ENCODE peak calls at places on chromosomes 11 and 22, in eight cellular contexts. D, B, R, C, N, T, S and G are unnamed samples.

GRCh38 chr22:24233235-24233634 is 11.6 kb downstream of the GGT5 start:
- DNase-seq in D (no peak), B (no peak), R (no peak), C (no peak), N (no peak), T (no peak), S (no peak), G (no peak)

GRCh38 chr11:30346068-30346688 is 23.3 kb downstream of the ARL14EP start:
- DNase-seq in D (peak), B (peak), R (no peak), C (no peak), N (no peak), T (no peak), S (no peak), G (no peak)

GRCh38 chr11:94574193-94574961 is 7.2 kb downstream of the PIWIL4 start:
- DNase-seq in D (peak), B (no peak), R (no peak), C (no peak), N (no peak), T (no peak), S (no peak), G (no peak)

GRCh38 chr22:36795633-36796032 is 19.7 kb upstream of the IFT27 start:
- DNase-seq in D (no peak), B (no peak), R (no peak), C (no peak), N (no peak), T (no peak), S (no peak), G (no peak)

GRCh38 chr11:10990637-10991036 is 132.8 kb upstream of the ZBED5 start:
- DNase-seq in D (no peak), B (no peak), R (no peak), C (no peak), N (no peak), T (no peak), S (no peak), G (no peak)

GRCh38 chr22:24325105-24325757 is 54.6 kb downstream of the SPECC1L start:
- DNase-seq in D (peak), B (peak), R (no peak), C (no peak), N (no peak), T (no peak), S (no peak), G (peak)

GRCh38 chr22:39661842-39662676 is 91.5 kb downstream of the CACNA1I start:
- DNase-seq in D (no peak), B (no peak), R (no peak), C (no peak), N (no peak), T (no peak), S (no peak), G (no peak)

GRCh38 chr11:86592047-86592564 is 80.3 kb downstream of the ME3 start:
- DNase-seq in D (no peak), B (no peak), R (no peak), C (no peak), N (no peak), T (no peak), S (no peak), G (no peak)

GRCh38 chr22:45402466-45402865 is 10.9 kb downstream of the SMC1B start:
- DNase-seq in D (no peak), B (no peak), R (no peak), C (no peak), N (no peak), T (no peak), S (no peak), G (no peak)

GRCh38 chr22:38436629-38437395 is 18.2 kb downstream of the KCNJ4 start:
- DNase-seq in D (no peak), B (no peak), R (no peak), C (no peak), N (no peak), T (no peak), S (no peak), G (no peak)

GRCh38 chr22:38437416-38437815 is 17.6 kb downstream of the KCNJ4 start:
- DNase-seq in D (no peak), B (peak), R (no peak), C (no peak), N (no peak), T (no peak), S (no peak), G (no peak)

GRCh38 chr22:38433871-38434270 is 21.1 kb downstream of the KCNJ4 start:
- DNase-seq in D (no peak), B (no peak), R (no peak), C (no peak), N (no peak), T (no peak), S (no peak), G (no peak)

GRCh38 chr22:38435960-38436359 is 19.0 kb downstream of the KCNJ4 start:
- DNase-seq in D (no peak), B (no peak), R (no peak), C (no peak), N (no peak), T (no peak), S (no peak), G (no peak)

DNA sequence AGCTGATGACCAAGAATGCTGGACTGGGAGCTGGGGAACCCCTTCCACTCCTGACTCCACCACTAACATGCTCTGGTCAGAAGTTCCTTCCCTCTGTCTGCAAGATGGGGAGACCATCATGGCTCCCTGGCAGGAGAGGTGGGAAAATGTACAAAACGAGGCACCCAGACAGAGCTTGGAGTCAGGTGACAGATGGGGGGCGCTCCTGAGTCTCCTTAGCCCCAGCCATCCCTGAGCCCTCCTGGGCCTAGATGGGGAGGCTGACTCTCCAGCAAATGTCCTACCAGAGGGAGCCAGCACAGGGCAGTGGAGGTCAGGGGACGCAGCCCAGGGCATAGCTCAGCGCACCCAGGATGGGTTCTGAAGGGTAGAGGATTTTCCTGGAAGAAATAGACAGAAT is 20.0 kb downstream of the KCNJ4 start:
- DNase-seq in D (no peak), B (no peak), R (no peak), C (no peak), N (no peak), T (no peak), S (no peak), G (no peak)
- TF ChIP-seq CTCF in D (peak), B (peak), R (peak), C (no peak), N (no peak), T (no peak), S (no peak), G (no peak)

DNA sequence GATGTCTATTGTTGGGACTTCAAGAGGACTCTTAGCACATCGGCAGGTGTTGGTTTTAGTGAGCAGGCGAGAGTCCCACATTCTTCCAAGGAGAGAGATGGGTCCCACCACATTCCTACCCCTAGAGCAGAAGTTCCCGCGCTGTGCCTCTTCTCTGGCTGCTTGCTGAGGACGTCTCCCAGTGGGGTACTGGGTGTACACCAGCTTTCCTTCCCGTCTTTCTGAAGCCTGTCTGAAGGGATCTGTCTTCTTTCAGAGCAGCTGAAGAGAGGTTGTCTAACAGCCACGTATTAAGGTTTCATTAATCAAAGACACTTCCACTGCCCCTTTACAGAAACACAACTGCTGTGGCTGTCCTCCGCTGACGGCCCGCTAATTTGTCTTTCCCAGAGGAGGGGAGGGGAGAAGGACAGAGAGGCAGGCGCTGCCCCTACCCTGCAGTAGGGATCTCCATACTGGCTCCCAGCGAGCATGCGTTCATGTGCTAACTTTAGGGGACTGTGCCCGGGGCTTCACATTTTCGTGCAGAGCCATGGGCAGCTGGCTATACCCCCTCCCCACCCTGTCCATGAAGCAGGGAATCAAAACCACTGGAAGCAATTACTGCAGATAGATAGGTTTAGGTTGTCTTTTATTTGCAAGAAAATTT is 56.0 kb downstream of the ZBTB16 start:
- DNase-seq in D (no peak), B (no peak), R (no peak), C (no peak), N (no peak), T (no peak), S (peak), G (no peak)
- TF ChIP-seq CTCF in D (no peak), B (no peak), R (no peak), C (no peak), N (no peak), T (no peak), S (no peak), G (no peak)

GRCh38 chr11:69837791-69838190 is 18.6 kb upstream of the FGF3 start:
- DNase-seq in D (no peak), B (no peak), R (no peak), C (no peak), N (no peak), T (no peak), S (no peak), G (no peak)
- TF ChIP-seq CTCF in D (no peak), B (no peak), R (no peak), C (no peak), N (no peak), T (no peak), S (no peak), G (no peak)

GRCh38 chr11:119473226-119473625 is 50.3 kb upstream of the THY1 start:
- DNase-seq in D (no peak), B (peak), R (no peak), C (no peak), N (no peak), T (no peak), S (no peak), G (no peak)

GRCh38 chr11:119472856-119473222 is 49.9 kb upstream of the THY1 start:
- DNase-seq in D (no peak), B (no peak), R (no peak), C (no peak), N (no peak), T (no peak), S (no peak), G (no peak)

GRCh38 chr11:119472186-119472855 is 49.3 kb upstream of the THY1 start:
- DNase-seq in D (no peak), B (peak), R (no peak), C (no peak), N (no peak), T (no peak), S (no peak), G (no peak)

GRCh38 chr11:119470316-119471266 is 47.6 kb upstream of the THY1 start:
- DNase-seq in D (peak), B (no peak), R (no peak), C (no peak), N (no peak), T (no peak), S (no peak), G (no peak)

DNA sequence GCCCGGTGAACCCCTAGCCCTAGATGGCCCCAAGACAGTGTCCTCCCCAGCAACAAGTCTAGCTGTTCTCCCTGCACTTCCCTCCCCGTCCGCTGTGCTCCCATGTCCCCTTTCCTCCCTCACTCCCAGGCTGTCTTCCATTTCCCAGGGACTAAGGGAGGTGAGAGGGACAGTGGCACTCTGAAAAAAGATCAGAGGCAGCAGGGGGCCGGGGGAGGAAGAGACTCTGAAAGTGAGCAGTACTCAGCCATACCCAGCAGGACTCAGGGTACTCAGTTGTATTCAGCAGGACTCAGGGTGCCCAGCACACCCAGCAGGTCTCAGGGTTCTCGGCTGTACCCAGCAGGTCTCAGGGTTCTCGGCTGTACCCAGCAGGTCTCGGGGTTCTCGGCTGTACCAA is 48.4 kb upstream of the THY1 start:
- DNase-seq in D (no peak), B (no peak), R (no peak), C (no peak), N (no peak), T (no peak), S (no peak), G (no peak)
- TF ChIP-seq CTCF in D (no peak), B (no peak), R (no peak), C (no peak), N (no peak), T (no peak), S (no peak), G (no peak)